ENCODE peak calls at places on chromosomes 5 and 9, in four cellular contexts. L is MM.1S, E is OCI-LY7, Q is fibroblast of lung. N is an unnamed sample.
A peak's percentile ranks its signal among the peaks of the same experiment; 100 is the strongest.

GRCh38 chr5:180639743-180640300 is 9.6 kb downstream of the FLT4 start:
- DNase-seq in E (no peak), L (no peak), Q (no peak), N (peak; percentile 13)

GRCh38 chr5:30050056-30050815 is 1143.2 kb upstream of the CDH6 start:
- DNase-seq in E (no peak), L (no peak), Q (no peak), N (no peak)

GRCh38 chr5:122447941-122448340 is 135.9 kb downstream of the SNCAIP start:
- DNase-seq in L (no peak), E (no peak), Q (no peak), N (no peak)

GRCh38 chr5:143101740-143102386 is 301.6 kb downstream of the NR3C1 start:
- DNase-seq in L (no peak), E (no peak), Q (no peak), N (no peak)

GRCh38 chr9:4832786-4833579 is 40.2 kb downstream of the RCL1 start:
- DNase-seq in L (no peak), E (no peak), Q (peak; percentile 98), N (no peak)

GRCh38 chr5:308672-309271 is 12.7 kb upstream of the AHRR start:
- DNase-seq in Q (peak; percentile 42), L (no peak), E (no peak), N (no peak)

GRCh38 chr9:114304416-114305188 is 18.3 kb upstream of the ORM1 start:
- DNase-seq in L (no peak), E (no peak), Q (no peak), N (no peak)

GRCh38 chr5:54159153-54159836 is 151.1 kb downstream of the ARL15 start:
- DNase-seq in Q (peak; percentile 14), E (peak; percentile 29), L (no peak), N (no peak)

GRCh38 chr9:124497441-124497840 is 9.8 kb downstream of the NR5A1 start:
- DNase-seq in L (no peak), Q (no peak), E (no peak), N (no peak)

GRCh38 chr5:61624966-61625681 is 293.1 kb downstream of the ZSWIM6 start:
- DNase-seq in L (no peak), E (no peak), Q (no peak), N (no peak)

GRCh38 chr5:113293613-113294340 is 141.0 kb downstream of the TSSK1B start:
- DNase-seq in Q (peak; percentile 55), E (no peak), L (peak; percentile 42), N (no peak)

GRCh38 chr9:83715221-83715620 is 7.5 kb upstream of the UBQLN1 start:
- DNase-seq in E (no peak), Q (no peak), L (no peak), N (no peak)

GRCh38 chr5:2532809-2533208 is 218.7 kb downstream of the IRX2 start:
- DNase-seq in L (no peak), E (no peak), Q (no peak), N (no peak)

GRCh38 chr5:68711311-68712200 is 382.3 kb upstream of the SLC30A5 start:
- DNase-seq in L (peak; percentile 14), E (peak; percentile 51), Q (no peak), N (no peak)

GRCh38 chr9:124286292-124286931 is 28.7 kb downstream of the NEK6 start:
- DNase-seq in Q (peak; percentile 89), L (peak; percentile 90), E (peak; percentile 35), N (no peak)

GRCh38 chr5:129118405-129118804 is 23.9 kb downstream of the ISOC1 start:
- DNase-seq in E (no peak), L (no peak), Q (peak; percentile 21), N (no peak)

GRCh38 chr9:106059886-106060285 is 365.5 kb downstream of the TMEM38B start:
- DNase-seq in E (no peak), L (no peak), Q (no peak), N (no peak)

GRCh38 chr5:92513067-92513466 is 1068.0 kb downstream of the NR2F1-AS1 start:
- DNase-seq in L (no peak), Q (no peak), E (no peak), N (no peak)

GRCh38 chr5:168011096-168011495 is 280.3 kb upstream of the WWC1 start:
- DNase-seq in Q (no peak), L (no peak), E (no peak), N (no peak)

GRCh38 chr5:671459-672328 is 21.5 kb downstream of the TPPP start:
- DNase-seq in E (peak; percentile 49), L (peak; percentile 49), Q (peak; percentile 39), N (peak; percentile 72)

GRCh38 chr5:142820447-142820846 is 50.3 kb downstream of the ARHGAP26 start:
- DNase-seq in Q (no peak), E (no peak), L (no peak), N (no peak)

GRCh38 chr5:132446621-132447020 is 44.0 kb downstream of the IRF1 start:
- DNase-seq in E (no peak), L (no peak), Q (peak; percentile 88), N (peak; percentile 76)

GRCh38 chr5:147756566-147756965 is 26.0 kb downstream of the JAKMIP2 start:
- DNase-seq in L (peak; percentile 74), Q (no peak), E (no peak), N (no peak)

GRCh38 chr5:96664669-96665068 is 2.5 kb downstream of the CAST start:
- DNase-seq in Q (no peak), L (no peak), E (no peak), N (no peak)

GRCh38 chr5:16507716-16508115 is 42.1 kb upstream of the ZNF622 start:
- DNase-seq in Q (no peak), L (no peak), E (no peak), N (no peak)

GRCh38 chr5:6745706-6746217 is 32.5 kb downstream of the TENT4A start:
- DNase-seq in L (peak; percentile 65), Q (peak; percentile 79), E (peak; percentile 69), N (no peak)

GRCh38 chr9:113233146-113233545 is 11.8 kb downstream of the SLC31A1 start:
- DNase-seq in Q (no peak), L (no peak), E (no peak), N (no peak)

GRCh38 chr5:154111214-154111613 is 72.4 kb downstream of the MFAP3 start:
- DNase-seq in E (no peak), Q (no peak), L (no peak), N (no peak)

GRCh38 chr5:154110781-154111180 is 72.0 kb downstream of the MFAP3 start:
- DNase-seq in E (no peak), L (no peak), Q (no peak), N (no peak)

GRCh38 chr5:154112255-154112654 is 73.5 kb downstream of the MFAP3 start:
- DNase-seq in Q (no peak), E (no peak), L (peak; percentile 28), N (no peak)

GRCh38 chr5:154107729-154108128 is 69.0 kb downstream of the MFAP3 start:
- DNase-seq in Q (no peak), L (no peak), E (no peak), N (no peak)

GRCh38 chr5:154110054-154110453 is 71.3 kb downstream of the MFAP3 start:
- DNase-seq in L (no peak), E (no peak), Q (no peak), N (no peak)
- H3K4me3 ChIP-seq in L (no peak overlapping the region), E (no peak overlapping the region), Q (no peak overlapping the region), N (no peak overlapping the region)

GRCh38 chr9:34557421-34558321 is 31.9 kb downstream of the CNTFR start:
- DNase-seq in Q (no peak), L (no peak), E (no peak), N (no peak)

GRCh38 chr9:34558341-34558740 is 31.2 kb downstream of the CNTFR start:
- DNase-seq in L (no peak), Q (no peak), E (no peak), N (no peak)

GRCh38 chr9:34556231-34556525 is 33.3 kb downstream of the CNTFR start:
- DNase-seq in Q (no peak), E (no peak), L (no peak), N (no peak)

GRCh38 chr9:34555435-34556230 is 32.8 kb upstream of the ENHO start:
- DNase-seq in Q (no peak), E (no peak), L (no peak), N (no peak)

GRCh38 chr9:34556951-34557350 is 32.6 kb downstream of the CNTFR start:
- DNase-seq in E (no peak), Q (no peak), L (no peak), N (no peak)
- H3K4me1 ChIP-seq in E (no peaks in the 10 kb centered on the region), Q (peaks cover 2% of the 10 kb centered on the region), L (no peaks in the 10 kb centered on the region), N (peaks cover 26% of the 10 kb centered on the region)

GRCh38 chr5:84204772-84205171 is 179.9 kb downstream of the EDIL3 start:
- DNase-seq in L (no peak), E (no peak), Q (no peak), N (no peak)

GRCh38 chr5:84197542-84197941 is 187.1 kb downstream of the EDIL3 start:
- DNase-seq in L (peak; percentile 15), E (no peak), Q (no peak), N (no peak)

DNA sequence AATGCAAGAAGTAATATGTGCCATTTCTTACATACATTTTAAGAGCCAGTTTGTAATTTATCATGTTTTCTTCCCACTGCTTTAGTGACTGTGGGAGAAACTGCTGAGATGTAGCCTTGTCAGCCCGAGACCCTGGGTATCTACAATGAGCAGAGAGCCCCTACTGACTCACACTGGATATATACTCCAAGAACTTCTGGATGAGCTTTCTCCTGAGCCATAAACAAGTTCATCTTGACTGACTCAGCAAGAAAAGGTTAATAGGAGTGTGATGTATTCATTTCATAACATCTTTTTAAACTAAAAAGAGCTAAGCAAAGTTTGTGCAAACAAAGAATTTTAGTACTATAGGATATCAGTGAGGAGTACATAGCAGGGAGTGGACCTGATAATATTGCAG is 182.5 kb downstream of the EDIL3 start:
- DNase-seq in L (no peak), E (no peak), Q (no peak), N (no peak)
- H3K27ac ChIP-seq in L (no peak overlapping the region), E (no peak overlapping the region), Q (no peak overlapping the region), N (no peak overlapping the region)

DNA sequence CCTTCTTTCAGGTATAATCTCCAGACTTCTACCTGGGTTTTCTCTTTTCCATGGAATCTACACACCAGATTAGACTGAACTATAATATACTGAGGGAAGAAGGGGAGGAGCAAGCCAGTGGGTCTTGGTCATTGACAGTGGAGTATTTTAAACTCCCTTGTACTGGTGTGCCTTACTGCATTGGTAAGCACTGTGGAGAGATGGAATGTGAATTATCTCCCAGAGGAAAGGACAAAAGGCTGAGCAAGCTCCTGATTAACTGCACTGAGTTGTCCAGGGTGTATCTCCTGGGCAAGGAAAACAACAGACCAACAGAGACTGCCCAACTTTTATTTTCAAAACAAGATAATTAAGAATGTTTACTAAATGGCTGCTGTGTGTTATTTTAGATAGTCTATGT is 29.8 kb upstream of the SLCO6A1 start:
- DNase-seq in Q (no peak), L (no peak), E (no peak), N (no peak)
- H3K4me3 ChIP-seq in Q (no peak overlapping the region), L (no peak overlapping the region), E (no peak overlapping the region), N (no peak overlapping the region)